ENCODE peak calls at places on chromosomes 13 and 19, in nine cellular contexts. X is stimulated activated naive CD8-positive, alpha-beta T cell treated with anti-CD3 and anti-CD28 coated beads, Interleukin-15, amount 100 ng/mL, for 72 hours; W is midbrain; O is CD4-positive, alpha-beta T cell; E is cardiac muscle cell; M is nephron progenitor cell; V is anterior cingulate cortex; K is choroid plexus epithelial cell; A is Calu3. I is an unnamed sample.

GRCh38 chr13:30676672-30677071 is 58.7 kb upstream of the ALOX5AP start:
- DNase-seq in O (no peak), W (no peak), X (no peak), A (no peak), V (no peak), M (no peak), K (peak), E (peak), I (no peak)

GRCh38 chr19:45016388-45017314 is 15.4 kb downstream of the RELB start:
- DNase-seq in V (peak), M (peak), K (peak), X (peak), W (peak), E (peak), A (peak), O (peak), I (no peak)

GRCh38 chr19:17405250-17406038 is at the start of gene BST2:
- DNase-seq in X (peak), K (peak), E (peak), A (no peak), V (no peak), M (no peak), W (peak), O (no peak), I (no peak)

GRCh38 chr13:23510544-23510916 is 59.7 kb upstream of the TNFRSF19 start:
- DNase-seq in E (no peak), X (no peak), W (no peak), K (peak), V (no peak), A (no peak), O (no peak), M (no peak), I (no peak)

GRCh38 chr19:1855828-1856255 is 7.5 kb downstream of the KLF16 start:
- DNase-seq in M (no peak), O (no peak), E (no peak), X (peak), V (no peak), W (no peak), A (no peak), K (no peak), I (no peak)

GRCh38 chr13:75217949-75218348 is 264.0 kb downstream of the TBC1D4 start:
- DNase-seq in K (peak), E (peak), A (no peak), M (no peak), O (no peak), V (no peak), X (no peak), W (peak), I (no peak)

GRCh38 chr19:18322318-18322758 is 538 bp downstream of the LSM4 start:
- DNase-seq in E (peak), K (peak), O (no peak), M (peak), V (no peak), W (no peak), X (peak), A (peak), I (no peak)

GRCh38 chr19:11236324-11237301 is 2.8 kb upstream of the ANGPTL8 start:
- DNase-seq in M (no peak), K (no peak), X (no peak), O (no peak), E (no peak), V (no peak), W (no peak), A (no peak), I (no peak)